ENCODE peak calls at places on chromosomes 6 and 20, in ten cellular contexts. N, E, M, Y, L, C, A, U, J and K are unnamed samples.

GRCh38 chr6:7295916-7296315 is 17.1 kb downstream of the SSR1 start:
- DNase-seq in N (no peak), E (no peak), M (no peak), Y (no peak), L (no peak), C (no peak), A (no peak), U (no peak), J (no peak), K (no peak)

GRCh38 chr6:71410164-71410566 is 121.6 kb downstream of the OGFRL1 start:
- DNase-seq in N (no peak), E (no peak), M (no peak), Y (no peak), L (peak; percentile 87), C (no peak), A (no peak), U (no peak), J (no peak), K (peak; percentile 74)

GRCh38 chr6:29965873-29966601 is 23.7 kb downstream of the HLA-A start:
- DNase-seq in N (peak; percentile 94), E (no peak), M (peak; percentile 93), Y (no peak), L (peak; percentile 92), C (peak; percentile 88), A (no peak), U (peak; percentile 63), J (peak; percentile 58), K (no peak)

GRCh38 chr20:47647994-47648393 is 137.3 kb downstream of the SULF2 start:
- DNase-seq in N (no peak), E (no peak), M (no peak), Y (no peak), L (no peak), C (no peak), A (no peak), U (no peak), J (no peak), K (no peak)

GRCh38 chr6:81606965-81607381 is 145.5 kb downstream of the TENT5A start:
- DNase-seq in N (no peak), E (no peak), M (no peak), Y (no peak), L (no peak), C (no peak), A (no peak), U (no peak), J (no peak), K (no peak)

GRCh38 chr6:4819706-4820283 is 43.6 kb downstream of the CDYL start:
- DNase-seq in N (no peak), E (no peak), M (no peak), Y (no peak), L (no peak), C (no peak), A (no peak), U (no peak), J (no peak), K (no peak)

GRCh38 chr6:46684771-46685170 is 2.9 kb upstream of the TDRD6 start:
- DNase-seq in N (no peak), E (peak; percentile 32), M (no peak), Y (no peak), L (no peak), C (no peak), A (no peak), U (no peak), J (no peak), K (no peak)

GRCh38 chr6:87807423-87807978 is 105.5 kb upstream of the AKIRIN2 start:
- DNase-seq in N (no peak), E (no peak), M (no peak), Y (no peak), L (no peak), C (no peak), A (no peak), U (no peak), J (no peak), K (no peak)

GRCh38 chr20:16415079-16415478 is 158.2 kb downstream of the KIF16B start:
- DNase-seq in N (no peak), E (no peak), M (no peak), Y (no peak), L (no peak), C (no peak), A (no peak), U (no peak), J (no peak), K (peak; percentile 48)

GRCh38 chr20:24962182-24962492 is 13.1 kb downstream of the CST7 start:
- DNase-seq in N (no peak), E (no peak), M (no peak), Y (no peak), L (no peak), C (no peak), A (no peak), U (no peak), J (no peak), K (no peak)

GRCh38 chr20:24962510-24962909 is 13.4 kb downstream of the CST7 start:
- DNase-seq in N (no peak), E (no peak), M (no peak), Y (no peak), L (no peak), C (no peak), A (no peak), U (no peak), J (no peak), K (no peak)

GRCh38 chr20:24964518-24964838 is 15.4 kb downstream of the CST7 start:
- DNase-seq in N (no peak), E (no peak), M (no peak), Y (no peak), L (no peak), C (no peak), A (no peak), U (no peak), J (no peak), K (no peak)

GRCh38 chr20:24965065-24965919 is 16.2 kb downstream of the CST7 start:
- DNase-seq in N (no peak), E (no peak), M (no peak), Y (no peak), L (no peak), C (no peak), A (no peak), U (no peak), J (no peak), K (no peak)

GRCh38 chr20:24963672-24964517 is 14.8 kb downstream of the CST7 start:
- DNase-seq in N (no peak), E (no peak), M (no peak), Y (no peak), L (no peak), C (no peak), A (no peak), U (no peak), J (no peak), K (no peak)
- H3K4me3 ChIP-seq in N (no peak overlapping the region), E (no peak overlapping the region), M (no peak overlapping the region), Y (no peak overlapping the region), L (no peak overlapping the region), C (no peak overlapping the region), A (no peak overlapping the region), U (no peak overlapping the region), J (no peak overlapping the region), K (no peak overlapping the region)

GRCh38 chr6:130839379-130839778 is 12.2 kb downstream of the SMLR1 start:
- DNase-seq in N (no peak), E (no peak), M (no peak), Y (no peak), L (no peak), C (no peak), A (no peak), U (no peak), J (no peak), K (no peak)

GRCh38 chr6:130838971-130839370 is 11.8 kb downstream of the SMLR1 start:
- DNase-seq in N (no peak), E (no peak), M (no peak), Y (no peak), L (no peak), C (no peak), A (no peak), U (no peak), J (no peak), K (no peak)

GRCh38 chr6:130836071-130836670 is 9.0 kb downstream of the SMLR1 start:
- DNase-seq in N (no peak), E (no peak), M (no peak), Y (no peak), L (no peak), C (no peak), A (no peak), U (no peak), J (no peak), K (no peak)

GRCh38 chr6:130838250-130838649 is 11.0 kb downstream of the SMLR1 start:
- DNase-seq in N (no peak), E (no peak), M (no peak), Y (no peak), L (no peak), C (no peak), A (no peak), U (no peak), J (no peak), K (no peak)

GRCh38 chr6:130837067-130837466 is 9.9 kb downstream of the SMLR1 start:
- DNase-seq in N (no peak), E (no peak), M (no peak), Y (no peak), L (no peak), C (no peak), A (no peak), U (no peak), J (no peak), K (no peak)
- TF ChIP-seq CTCF in N (no peak), E (no peak), M (no peak), Y (no peak), L (no peak), C (no peak), A (no peak), U (no peak), J (no peak), K (no peak)

GRCh38 chr20:63416631-63417030 is 55.5 kb upstream of the CHRNA4 start:
- DNase-seq in N (no peak), E (no peak), M (no peak), Y (no peak), L (no peak), C (no peak), A (no peak), U (no peak), J (no peak), K (no peak)
- H3K4me3 ChIP-seq in N (no peak overlapping the region), E (no peak overlapping the region), M (no peak overlapping the region), Y (no peak overlapping the region), L (no peak overlapping the region), C (no peak overlapping the region), A (no peak overlapping the region), U (no peak overlapping the region), J (no peak overlapping the region), K (no peak overlapping the region)

GRCh38 chr20:53489528-53489927 is 104.1 kb downstream of the ZNF217 start:
- DNase-seq in N (no peak), E (no peak), M (no peak), Y (no peak), L (no peak), C (no peak), A (no peak), U (no peak), J (no peak), K (no peak)

GRCh38 chr20:53495357-53495756 is 98.3 kb downstream of the ZNF217 start:
- DNase-seq in N (no peak), E (no peak), M (no peak), Y (no peak), L (no peak), C (no peak), A (no peak), U (no peak), J (no peak), K (no peak)

GRCh38 chr20:53494753-53495152 is 98.9 kb downstream of the ZNF217 start:
- DNase-seq in N (no peak), E (no peak), M (no peak), Y (no peak), L (no peak), C (no peak), A (no peak), U (no peak), J (no peak), K (no peak)

GRCh38 chr20:53492212-53492611 is 101.4 kb downstream of the ZNF217 start:
- DNase-seq in N (no peak), E (no peak), M (no peak), Y (no peak), L (no peak), C (no peak), A (no peak), U (no peak), J (no peak), K (no peak)

GRCh38 chr20:53493201-53493908 is 100.3 kb downstream of the ZNF217 start:
- DNase-seq in N (no peak), E (no peak), M (no peak), Y (no peak), L (no peak), C (no peak), A (no peak), U (no peak), J (no peak), K (no peak)
- TF ChIP-seq CTCF in N (no peak), E (no peak), M (no peak), Y (no peak), L (peak; percentile 8), C (peak; percentile 45), A (no peak), U (peak; percentile 23), J (no peak), K (peak; percentile 5)